ENCODE peak calls at places on chromosomes 5 and 9, in five cellular contexts. One of them, this sample, is unnamed.

GRCh38 chr5:172719211-172719610 is 51.8 kb downstream of the DUSP1 start:
- DNase-seq in ascending aorta: no peak
- DNase-seq in T-helper 2 cell treated with Interferon-gamma antibody and Interleukin-4, amounts not matched to agents 5 μg/mL and 100 μg/mL, for 36 hours: no peak
- DNase-seq in T-cell: no peak
- DNase-seq in DND-41: no peak
- DNase-seq in this sample: no peak

GRCh38 chr9:93452710-93453046 is 703 bp downstream of the FAM120AOS start:
- DNase-seq in ascending aorta: no peak
- DNase-seq in T-helper 2 cell treated with Interferon-gamma antibody and Interleukin-4, amounts not matched to agents 5 μg/mL and 100 μg/mL, for 36 hours: no peak
- DNase-seq in T-cell: no peak
- DNase-seq in DND-41: peak; percentile 21
- DNase-seq in this sample: no peak

GRCh38 chr9:78668148-78668825 is 371.4 kb downstream of the PSAT1 start:
- DNase-seq in ascending aorta: no peak
- DNase-seq in T-helper 2 cell treated with Interferon-gamma antibody and Interleukin-4, amounts not matched to agents 5 μg/mL and 100 μg/mL, for 36 hours: no peak
- DNase-seq in T-cell: no peak
- DNase-seq in DND-41: no peak
- DNase-seq in this sample: no peak

GRCh38 chr5:23445573-23445972 is 61.8 kb upstream of the PRDM9 start:
- DNase-seq in ascending aorta: no peak
- DNase-seq in T-helper 2 cell treated with Interferon-gamma antibody and Interleukin-4, amounts not matched to agents 5 μg/mL and 100 μg/mL, for 36 hours: no peak
- DNase-seq in T-cell: no peak
- DNase-seq in DND-41: no peak
- DNase-seq in this sample: no peak

GRCh38 chr9:69351227-69351626 is 26.2 kb downstream of the ENTREP1 start:
- DNase-seq in ascending aorta: no peak
- DNase-seq in T-helper 2 cell treated with Interferon-gamma antibody and Interleukin-4, amounts not matched to agents 5 μg/mL and 100 μg/mL, for 36 hours: no peak
- DNase-seq in T-cell: no peak
- DNase-seq in DND-41: no peak
- DNase-seq in this sample: no peak

GRCh38 chr9:88949961-88950340 is 41.3 kb upstream of the S1PR3 start:
- DNase-seq in ascending aorta: no peak
- DNase-seq in T-helper 2 cell treated with Interferon-gamma antibody and Interleukin-4, amounts not matched to agents 5 μg/mL and 100 μg/mL, for 36 hours: peak; percentile 57
- DNase-seq in T-cell: no peak
- DNase-seq in DND-41: no peak
- DNase-seq in this sample: no peak

GRCh38 chr5:131379071-131379538 is 115.3 kb downstream of the CDC42SE2 start:
- DNase-seq in ascending aorta: no peak
- DNase-seq in T-helper 2 cell treated with Interferon-gamma antibody and Interleukin-4, amounts not matched to agents 5 μg/mL and 100 μg/mL, for 36 hours: no peak
- DNase-seq in T-cell: no peak
- DNase-seq in DND-41: no peak
- DNase-seq in this sample: no peak

GRCh38 chr5:41004931-41005330 is 66.2 kb downstream of the MROH2B start:
- DNase-seq in ascending aorta: no peak
- DNase-seq in T-helper 2 cell treated with Interferon-gamma antibody and Interleukin-4, amounts not matched to agents 5 μg/mL and 100 μg/mL, for 36 hours: no peak
- DNase-seq in T-cell: no peak
- DNase-seq in DND-41: no peak
- DNase-seq in this sample: no peak

GRCh38 chr9:4892501-4893194 is 92.4 kb upstream of the JAK2 start:
- DNase-seq in ascending aorta: no peak
- DNase-seq in T-helper 2 cell treated with Interferon-gamma antibody and Interleukin-4, amounts not matched to agents 5 μg/mL and 100 μg/mL, for 36 hours: no peak
- DNase-seq in T-cell: no peak
- DNase-seq in DND-41: no peak
- DNase-seq in this sample: no peak

GRCh38 chr9:30579810-30580209 is 1804.6 kb upstream of the ACO1 start:
- DNase-seq in ascending aorta: no peak
- DNase-seq in T-helper 2 cell treated with Interferon-gamma antibody and Interleukin-4, amounts not matched to agents 5 μg/mL and 100 μg/mL, for 36 hours: no peak
- DNase-seq in T-cell: no peak
- DNase-seq in DND-41: no peak
- DNase-seq in this sample: no peak

GRCh38 chr5:133773247-133774202 is 161.2 kb upstream of the FSTL4 start:
- DNase-seq in ascending aorta: no peak
- DNase-seq in T-helper 2 cell treated with Interferon-gamma antibody and Interleukin-4, amounts not matched to agents 5 μg/mL and 100 μg/mL, for 36 hours: no peak
- DNase-seq in T-cell: no peak
- DNase-seq in DND-41: no peak
- DNase-seq in this sample: no peak

GRCh38 chr5:2921651-2922050 is 170.2 kb upstream of the IRX2 start:
- DNase-seq in ascending aorta: no peak
- DNase-seq in T-helper 2 cell treated with Interferon-gamma antibody and Interleukin-4, amounts not matched to agents 5 μg/mL and 100 μg/mL, for 36 hours: no peak
- DNase-seq in T-cell: no peak
- DNase-seq in DND-41: no peak
- DNase-seq in this sample: no peak

GRCh38 chr9:18605763-18606162 is 131.8 kb downstream of the ADAMTSL1 start:
- DNase-seq in ascending aorta: peak; percentile 64
- DNase-seq in T-helper 2 cell treated with Interferon-gamma antibody and Interleukin-4, amounts not matched to agents 5 μg/mL and 100 μg/mL, for 36 hours: no peak
- DNase-seq in T-cell: no peak
- DNase-seq in DND-41: no peak
- DNase-seq in this sample: no peak

GRCh38 chr9:127336708-127337352 is 60.1 kb upstream of the SLC2A8 start:
- DNase-seq in ascending aorta: peak; percentile 96
- DNase-seq in T-helper 2 cell treated with Interferon-gamma antibody and Interleukin-4, amounts not matched to agents 5 μg/mL and 100 μg/mL, for 36 hours: no peak
- DNase-seq in T-cell: no peak
- DNase-seq in DND-41: no peak
- DNase-seq in this sample: peak; percentile 77

GRCh38 chr5:65982635-65983034 is 56.3 kb downstream of the ERBIN start:
- DNase-seq in ascending aorta: no peak
- DNase-seq in T-helper 2 cell treated with Interferon-gamma antibody and Interleukin-4, amounts not matched to agents 5 μg/mL and 100 μg/mL, for 36 hours: no peak
- DNase-seq in T-cell: no peak
- DNase-seq in DND-41: no peak
- DNase-seq in this sample: no peak

GRCh38 chr5:141692533-141692888 is 10.5 kb upstream of the ARAP3 start:
- DNase-seq in ascending aorta: no peak
- DNase-seq in T-helper 2 cell treated with Interferon-gamma antibody and Interleukin-4, amounts not matched to agents 5 μg/mL and 100 μg/mL, for 36 hours: no peak
- DNase-seq in T-cell: no peak
- DNase-seq in DND-41: no peak
- DNase-seq in this sample: no peak

GRCh38 chr9:98808879-98809278 is 1.4 kb downstream of the GALNT12 start:
- DNase-seq in ascending aorta: no peak
- DNase-seq in T-helper 2 cell treated with Interferon-gamma antibody and Interleukin-4, amounts not matched to agents 5 μg/mL and 100 μg/mL, for 36 hours: no peak
- DNase-seq in T-cell: no peak
- DNase-seq in DND-41: no peak
- DNase-seq in this sample: no peak

GRCh38 chr9:97721396-97721795 is 24.3 kb upstream of the XPA start:
- DNase-seq in ascending aorta: no peak
- DNase-seq in T-helper 2 cell treated with Interferon-gamma antibody and Interleukin-4, amounts not matched to agents 5 μg/mL and 100 μg/mL, for 36 hours: no peak
- DNase-seq in T-cell: no peak
- DNase-seq in DND-41: no peak
- DNase-seq in this sample: no peak

This sample was measured in T1000.